ENCODE peak calls at places on chromosomes 7 and 10, in four cellular contexts. C is mesendoderm, G is H9, T is H1. Z is an unnamed sample.

GRCh38 chr7:88101769-88102168 is 118.1 kb downstream of the SRI start:
- DNase-seq in C (no peak), G (no peak), T (no peak), Z (no peak)

GRCh38 chr7:98733036-98733435 is 116.0 kb downstream of the NPTX2 start:
- DNase-seq in C (peak; percentile 91), G (peak; percentile 83), T (no peak), Z (peak; percentile 6)

GRCh38 chr7:74217455-74218342 is 7.9 kb downstream of the LAT2 start:
- DNase-seq in C (no peak), G (no peak), T (no peak), Z (peak; percentile 28)

GRCh38 chr10:94546616-94547175 is 1.1 kb downstream of the HELLS start:
- DNase-seq in C (no peak), G (no peak), T (no peak), Z (peak; percentile 12)

GRCh38 chr10:63515002-63515763 is 6.0 kb upstream of the REEP3 start:
- DNase-seq in C (peak; percentile 98), G (peak; percentile 64), T (peak; percentile 59), Z (peak; percentile 33)

GRCh38 chr7:36906448-36906847 is 182.2 kb upstream of the AOAH start:
- DNase-seq in C (no peak), G (no peak), T (no peak), Z (no peak)

GRCh38 chr7:91940572-91941341 is at the start of gene AKAP9:
- DNase-seq in C (peak; percentile 89), G (peak; percentile 87), T (peak; percentile 50), Z (peak; percentile 57)

GRCh38 chr7:151199196-151199874 is 11.0 kb downstream of the H2BK1 start:
- DNase-seq in C (peak; percentile 73), G (peak; percentile 62), T (no peak), Z (no peak)

GRCh38 chr7:121931149-121931922 is 58.4 kb downstream of the PTPRZ1 start:
- DNase-seq in C (no peak), G (no peak), T (no peak), Z (no peak)

GRCh38 chr10:62847433-62847832 is 31.3 kb upstream of the EGR2 start:
- DNase-seq in C (no peak), G (no peak), T (no peak), Z (no peak)

GRCh38 chr7:108211382-108212201 is 81.4 kb upstream of the LAMB4 start:
- DNase-seq in C (peak; percentile 82), G (peak; percentile 49), T (no peak), Z (peak; percentile 59)

GRCh38 chr10:87594864-87595263 is 64.8 kb upstream of the PAPSS2 start:
- DNase-seq in C (no peak), G (no peak), T (no peak), Z (no peak)

GRCh38 chr7:135414850-135415439 is 95.0 kb downstream of the CNOT4 start:
- DNase-seq in C (peak; percentile 95), G (peak; percentile 63), T (peak; percentile 54), Z (peak; percentile 64)

GRCh38 chr7:124020060-124020459 is 12.8 kb downstream of the TMEM229A start:
- DNase-seq in C (no peak), G (no peak), T (no peak), Z (no peak)

DNA sequence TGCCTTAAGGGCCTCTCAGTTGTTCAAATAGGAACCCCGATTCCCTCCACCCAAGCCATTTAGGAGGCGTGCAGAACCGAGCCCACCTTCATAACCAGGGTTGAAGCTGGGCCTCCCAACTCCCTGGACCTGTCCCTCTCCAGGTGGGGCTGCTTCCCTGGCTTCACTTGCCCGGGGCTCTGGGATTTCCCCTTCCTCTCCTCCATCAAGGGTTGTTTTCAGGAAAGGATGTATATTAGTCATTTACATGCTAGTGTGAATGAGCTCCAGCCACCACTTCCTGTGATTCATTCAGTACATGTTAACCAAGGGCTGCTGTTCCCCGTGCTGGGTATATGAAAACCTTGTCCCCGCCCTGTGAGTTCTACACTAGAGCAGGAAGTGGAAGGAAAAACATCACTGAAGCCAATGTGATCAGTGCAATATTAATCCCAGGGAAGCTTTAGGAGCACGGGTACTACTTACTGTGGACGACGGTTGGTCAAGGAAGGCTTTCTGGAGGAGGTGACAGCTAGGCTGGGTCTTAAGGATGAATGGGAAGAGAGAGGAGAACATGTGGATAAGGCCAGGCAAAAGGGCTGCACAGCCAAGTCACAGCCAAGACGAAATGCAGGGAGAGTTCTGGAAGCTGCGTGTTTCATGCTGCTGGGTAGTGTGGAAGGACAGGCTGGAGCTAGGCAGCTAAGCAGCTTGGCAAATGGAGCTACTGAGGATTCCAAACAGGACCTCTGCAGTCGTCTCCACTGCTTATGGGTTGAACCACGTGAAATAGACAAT is 150.1 kb upstream of the SHH start:
- DNase-seq in C (no peak), G (no peak), T (no peak), Z (peak; percentile 77)
- H2AK5ac ChIP-seq in C (no peak overlapping the region), G (no peak overlapping the region), T (no peak overlapping the region), Z (no peak overlapping the region)

GRCh38 chr10:6580279-6581029 is 378 bp upstream of the PRKCQ start:
- DNase-seq in C (peak; percentile 83), G (peak; percentile 83), T (peak; percentile 44), Z (peak; percentile 47)
- H4K5ac ChIP-seq in C (no peak overlapping the region), G (no peak overlapping the region), T (peak overlapping the region; percentile 34), Z (no peak overlapping the region)

DNA sequence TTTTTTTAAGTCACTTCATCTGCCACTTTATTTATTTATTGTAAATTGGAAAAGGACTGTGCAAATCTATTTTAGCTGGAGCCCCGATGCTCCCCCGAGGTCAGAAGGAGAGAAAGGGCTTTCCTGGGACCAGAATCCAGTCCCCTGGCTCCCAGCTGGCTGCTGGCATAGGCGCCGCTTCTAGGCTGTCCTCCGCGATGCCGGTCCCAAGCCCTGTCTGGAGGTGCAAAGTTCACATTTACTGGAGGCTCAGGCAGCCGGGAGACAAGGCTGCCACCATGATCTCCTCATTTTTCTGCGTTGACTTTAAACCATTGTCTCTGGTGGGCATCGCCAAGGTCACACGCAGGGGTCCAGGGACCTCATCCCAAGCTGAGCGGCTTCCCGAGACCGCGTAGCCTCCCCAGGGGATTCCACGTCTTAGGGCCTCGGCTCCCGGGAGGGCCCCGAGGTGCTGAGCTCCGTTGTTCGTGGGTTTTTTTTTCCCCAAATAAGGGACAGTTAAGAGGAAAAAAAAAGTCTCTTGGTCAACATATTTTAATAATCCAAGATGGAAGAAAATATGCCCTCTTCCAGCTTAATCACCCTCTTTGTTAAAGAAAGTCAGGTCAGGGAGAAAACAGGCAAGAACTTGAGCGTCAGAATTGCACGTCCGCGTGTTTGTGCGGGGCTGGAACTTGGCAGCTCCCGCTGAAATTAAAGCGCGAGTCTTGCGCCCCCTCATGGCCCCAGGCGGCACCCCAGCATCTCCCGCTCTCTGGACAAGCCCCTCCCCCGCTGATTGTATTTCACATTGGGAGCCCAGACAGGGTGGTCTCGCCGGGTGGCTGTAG is 11.9 kb downstream of the RGR start:
- DNase-seq in C (peak; percentile 75), G (peak; percentile 82), T (peak; percentile 49), Z (peak; percentile 51)
- H3K27me3 ChIP-seq in C (no peaks in the 10 kb centered on the region), G (no peaks in the 10 kb centered on the region), T (peaks cover 8% of the 10 kb centered on the region), Z (peaks cover 29% of the 10 kb centered on the region)

DNA sequence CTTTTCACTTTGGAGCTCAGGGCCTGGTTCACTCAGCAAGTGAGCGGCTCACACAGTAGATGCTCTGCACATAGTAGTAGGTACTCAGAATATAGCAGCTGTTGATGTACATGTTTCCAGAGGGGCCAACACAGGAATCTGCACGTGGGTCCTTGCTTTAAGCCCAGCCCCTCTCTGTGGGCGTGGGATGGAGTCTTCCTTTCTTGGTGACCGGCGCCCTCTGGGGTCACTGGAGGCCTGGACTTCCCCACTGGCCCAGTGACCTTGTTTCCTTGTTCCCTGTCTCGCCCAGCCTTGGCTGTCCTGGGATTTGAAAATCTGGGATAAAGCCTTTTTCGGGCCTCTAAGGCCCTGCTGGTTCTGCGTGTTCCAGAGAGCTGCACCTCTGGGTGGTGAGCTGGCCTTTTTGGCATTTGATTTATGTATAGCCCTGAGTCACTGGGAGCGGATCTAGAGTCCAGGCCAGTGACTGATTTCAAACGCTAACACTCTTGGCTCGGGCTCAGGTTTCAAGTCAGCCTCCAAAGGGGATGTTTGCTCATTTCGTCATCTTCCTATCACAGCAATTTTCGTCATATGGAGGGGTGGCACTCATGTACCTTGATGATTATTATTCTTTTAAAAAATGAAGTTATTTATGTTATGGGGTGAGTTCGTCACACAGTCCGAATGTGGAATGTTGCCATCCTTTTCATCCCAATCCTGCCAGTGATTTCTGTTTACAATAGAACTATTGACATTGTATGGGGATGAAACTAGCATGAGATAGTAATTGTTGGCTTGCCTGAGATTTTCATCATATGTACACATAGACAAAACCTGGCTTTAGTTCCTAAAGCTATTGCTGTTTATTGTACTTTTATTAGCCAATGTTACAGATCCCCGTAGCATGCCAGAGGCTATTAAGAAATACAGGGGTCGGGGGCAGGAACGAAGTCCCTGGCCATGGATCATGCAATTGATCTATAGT is 65.5 kb downstream of the CUX1 start:
- DNase-seq in C (peak; percentile 87), G (no peak), T (no peak), Z (peak; percentile 100)
- H2AK5ac ChIP-seq in C (no peak overlapping the region), G (no peak overlapping the region), T (no peak overlapping the region), Z (peak overlapping the region; percentile 90)

DNA sequence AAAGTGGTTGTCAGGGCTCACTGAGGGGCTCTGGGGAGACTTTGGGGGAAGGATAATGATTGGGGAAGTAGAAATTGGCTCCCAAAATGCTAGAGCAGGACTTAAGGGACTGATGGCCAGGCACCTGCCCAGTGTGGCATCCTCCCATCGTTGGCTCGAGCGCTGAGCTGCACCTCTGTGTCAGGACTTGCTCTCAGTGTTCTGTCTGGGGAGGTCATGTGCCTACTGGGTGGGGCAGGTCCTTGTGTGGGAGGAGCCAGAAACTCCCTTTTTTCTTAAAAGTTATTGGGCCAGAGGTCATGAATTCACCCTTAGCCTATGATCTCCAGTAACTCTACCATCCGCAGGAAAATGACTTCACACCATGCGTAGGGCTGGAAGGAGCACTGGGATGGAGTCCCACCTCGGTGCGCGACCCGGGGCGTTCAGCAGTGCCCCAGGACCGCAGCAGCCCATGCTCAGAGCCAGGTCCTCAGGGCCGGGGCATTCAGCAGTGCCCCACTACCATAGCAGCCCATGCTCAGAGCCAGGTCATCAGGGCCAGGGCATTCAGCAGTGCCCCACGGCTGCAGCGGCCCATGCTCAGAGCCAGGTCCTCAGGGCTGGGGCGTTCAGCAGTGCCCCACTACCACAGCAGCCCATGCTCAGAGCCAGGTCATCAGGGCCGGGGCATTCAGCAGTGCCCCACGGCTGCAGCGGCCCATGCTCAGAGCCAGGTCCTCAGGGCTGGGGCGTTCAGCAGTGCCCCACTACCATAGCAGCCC is 221.9 kb downstream of the EBF3 start:
- DNase-seq in C (no peak), G (peak; percentile 12), T (no peak), Z (no peak)
- H4K5ac ChIP-seq in C (no peak overlapping the region), G (no peak overlapping the region), T (no peak overlapping the region), Z (no peak overlapping the region)

DNA sequence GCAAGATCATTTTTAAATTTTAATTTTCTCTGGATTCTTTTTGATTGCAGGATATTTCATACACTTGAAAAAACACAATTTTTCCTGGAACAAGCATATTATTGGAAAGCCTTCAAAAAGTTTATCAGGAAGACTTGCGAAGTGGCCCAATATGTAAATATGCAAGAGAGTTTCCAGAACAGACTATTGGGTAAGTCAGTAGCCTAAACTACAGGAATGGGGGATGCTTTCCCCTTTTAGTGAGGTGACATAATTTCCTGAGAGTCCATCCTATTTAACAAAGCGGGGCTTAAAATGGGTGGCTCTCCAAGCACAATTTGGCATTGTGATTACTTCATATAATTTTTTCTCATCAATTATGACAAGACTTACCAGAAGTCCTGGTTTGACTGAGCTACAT is 77.9 kb downstream of the ABCA13 start:
- DNase-seq in C (no peak), G (no peak), T (no peak), Z (no peak)
- H3K27me3 ChIP-seq in C (no peaks in the 10 kb centered on the region), G (no peaks in the 10 kb centered on the region), T (no peaks in the 10 kb centered on the region), Z (no peaks in the 10 kb centered on the region)